ENCODE peak calls at places on chromosome 20, in five cellular contexts. P is HFF-Myc, D is T-helper 1 cell, W is NAMALWA, O is GF-D8. Q is an unnamed sample.

GRCh38 chr20:48146303-48146702 is 361.0 kb upstream of the SULF2 start:
- DNase-seq in D (no peak), P (no peak), O (no peak), W (no peak), Q (no peak)

GRCh38 chr20:58405504-58406291 is 16.7 kb downstream of the VAPB start:
- DNase-seq in P (no peak), D (no peak), W (no peak), O (no peak), Q (no peak)

GRCh38 chr20:57647933-57648785 is 27.9 kb upstream of the ZBP1 start:
- DNase-seq in P (no peak), D (no peak), O (no peak), W (no peak), Q (no peak)

GRCh38 chr20:20150241-20150640 is 97.9 kb downstream of the CFAP61 start:
- DNase-seq in D (no peak), W (no peak), P (no peak), O (no peak), Q (no peak)

GRCh38 chr20:58652606-58653303 is 1.7 kb downstream of the STX16 start:
- DNase-seq in D (no peak), W (peak; percentile 30), P (no peak), O (no peak), Q (no peak)

GRCh38 chr20:59063358-59064213 is 21.0 kb upstream of the PRELID3B start:
- DNase-seq in D (no peak), W (no peak), P (peak; percentile 75), O (no peak), Q (no peak)

GRCh38 chr20:10217517-10218410 is 866 bp upstream of the SNAP25 start:
- DNase-seq in D (no peak), W (no peak), P (no peak), O (no peak), Q (no peak)

GRCh38 chr20:17808357-17808756 is 108.6 kb downstream of the BANF2 start:
- DNase-seq in P (peak; percentile 64), O (no peak), D (no peak), W (no peak), Q (no peak)

GRCh38 chr20:16574656-16575355 is 1.6 kb upstream of the KIF16B start:
- DNase-seq in P (no peak), O (peak; percentile 74), W (peak; percentile 70), D (peak; percentile 63), Q (peak; percentile 27)

GRCh38 chr20:51470907-51471411 is 71.6 kb downstream of the NFATC2 start:
- DNase-seq in P (no peak), W (no peak), D (no peak), O (no peak), Q (no peak)

GRCh38 chr20:50348118-50348517 is 157.5 kb downstream of the CEBPB start:
- DNase-seq in O (peak; percentile 80), W (no peak), P (no peak), D (no peak), Q (no peak)

GRCh38 chr20:14951707-14952106 is 614.3 kb upstream of the FLRT3 start:
- DNase-seq in P (peak; percentile 39), O (no peak), D (no peak), W (no peak), Q (no peak)

GRCh38 chr20:14498809-14499208 is 161.4 kb upstream of the FLRT3 start:
- DNase-seq in O (no peak), P (no peak), D (no peak), W (no peak), Q (no peak)

GRCh38 chr20:40920291-40920690 is 108.3 kb upstream of the TOP1 start:
- DNase-seq in O (no peak), W (no peak), P (no peak), D (no peak), Q (no peak)

GRCh38 chr20:53074811-53075314 is 102.7 kb downstream of the TSHZ2 start:
- DNase-seq in D (no peak), P (no peak), W (no peak), O (no peak), Q (no peak)

GRCh38 chr20:35059110-35059509 is 33.5 kb downstream of the TRPC4AP start:
- DNase-seq in D (no peak), P (no peak), W (no peak), O (no peak), Q (no peak)

GRCh38 chr20:51560042-51560441 is 17.5 kb upstream of the NFATC2 start:
- DNase-seq in P (no peak), O (no peak), W (no peak), D (no peak), Q (no peak)

Q was measured in cortex of kidney.